ENCODE peak calls at places on chromosomes 1 and 21, in eight cellular contexts. One of them, this sample, is unnamed.

GRCh38 chr1:67717876-67718275 is 32.9 kb downstream of the GADD45A start:
- DNase-seq in AG04450: no peak
- DNase-seq in PC-9: peak; percentile 59
- DNase-seq in IMR-90: peak; percentile 74
- DNase-seq in lung: no peak
- DNase-seq in neural progenitor cell: no peak
- DNase-seq in brain microvascular endothelial cell: no peak
- DNase-seq in heart left ventricle: no peak
- DNase-seq in this sample: no peak

GRCh38 chr21:42343556-42343955 is 7.2 kb downstream of the TFF2 start:
- DNase-seq in neural progenitor cell: no peak
- DNase-seq in lung: no peak
- DNase-seq in heart left ventricle: no peak
- DNase-seq in PC-9: no peak
- DNase-seq in brain microvascular endothelial cell: no peak
- DNase-seq in AG04450: no peak
- DNase-seq in IMR-90: no peak
- DNase-seq in this sample: no peak

GRCh38 chr1:89311757-89312156 is 39.1 kb upstream of the GBP5 start:
- DNase-seq in neural progenitor cell: no peak
- DNase-seq in IMR-90: no peak
- DNase-seq in PC-9: no peak
- DNase-seq in brain microvascular endothelial cell: no peak
- DNase-seq in heart left ventricle: no peak
- DNase-seq in lung: no peak
- DNase-seq in AG04450: no peak
- DNase-seq in this sample: no peak

GRCh38 chr1:154327466-154328317 is 2.4 kb downstream of the ATP8B2 start:
- DNase-seq in brain microvascular endothelial cell: no peak
- DNase-seq in neural progenitor cell: no peak
- DNase-seq in heart left ventricle: no peak
- DNase-seq in IMR-90: no peak
- DNase-seq in PC-9: no peak
- DNase-seq in lung: peak; percentile 32
- DNase-seq in AG04450: no peak
- DNase-seq in this sample: no peak

GRCh38 chr1:29668761-29669487 is 432.6 kb downstream of the PTPRU start:
- DNase-seq in brain microvascular endothelial cell: no peak
- DNase-seq in IMR-90: no peak
- DNase-seq in neural progenitor cell: no peak
- DNase-seq in PC-9: no peak
- DNase-seq in AG04450: no peak
- DNase-seq in lung: peak; percentile 7
- DNase-seq in heart left ventricle: no peak
- DNase-seq in this sample: no peak

GRCh38 chr21:35077975-35078374 is 28.9 kb upstream of the RUNX1 start:
- DNase-seq in PC-9: no peak
- DNase-seq in AG04450: no peak
- DNase-seq in lung: no peak
- DNase-seq in brain microvascular endothelial cell: no peak
- DNase-seq in neural progenitor cell: no peak
- DNase-seq in heart left ventricle: no peak
- DNase-seq in IMR-90: no peak
- DNase-seq in this sample: no peak

GRCh38 chr1:57204091-57204490 is 219.8 kb downstream of the DAB1 start:
- DNase-seq in brain microvascular endothelial cell: no peak
- DNase-seq in heart left ventricle: no peak
- DNase-seq in neural progenitor cell: no peak
- DNase-seq in lung: no peak
- DNase-seq in AG04450: no peak
- DNase-seq in IMR-90: no peak
- DNase-seq in PC-9: no peak
- DNase-seq in this sample: no peak

GRCh38 chr21:43712268-43712942 is 6.5 kb upstream of the PDXK start:
- DNase-seq in brain microvascular endothelial cell: no peak
- DNase-seq in AG04450: no peak
- DNase-seq in PC-9: peak; percentile 94
- DNase-seq in lung: peak; percentile 90
- DNase-seq in neural progenitor cell: no peak
- DNase-seq in heart left ventricle: peak; percentile 43
- DNase-seq in IMR-90: peak; percentile 32
- DNase-seq in this sample: peak; percentile 80

GRCh38 chr1:147272042-147272441 is 29.6 kb downstream of the CHD1L start:
- DNase-seq in neural progenitor cell: no peak
- DNase-seq in brain microvascular endothelial cell: no peak
- DNase-seq in PC-9: no peak
- DNase-seq in lung: no peak
- DNase-seq in heart left ventricle: no peak
- DNase-seq in AG04450: no peak
- DNase-seq in IMR-90: no peak
- DNase-seq in this sample: no peak

GRCh38 chr1:116763787-116764465 is 9.7 kb downstream of the CD2 start:
- DNase-seq in neural progenitor cell: peak; percentile 53
- DNase-seq in heart left ventricle: no peak
- DNase-seq in lung: peak; percentile 27
- DNase-seq in brain microvascular endothelial cell: no peak
- DNase-seq in PC-9: no peak
- DNase-seq in IMR-90: no peak
- DNase-seq in AG04450: no peak
- DNase-seq in this sample: no peak

GRCh38 chr1:70990460-70991253 is 57.0 kb downstream of the PTGER3 start:
- DNase-seq in IMR-90: no peak
- DNase-seq in PC-9: no peak
- DNase-seq in neural progenitor cell: no peak
- DNase-seq in AG04450: no peak
- DNase-seq in heart left ventricle: no peak
- DNase-seq in lung: no peak
- DNase-seq in brain microvascular endothelial cell: no peak
- DNase-seq in this sample: no peak

GRCh38 chr1:85225624-85226380 is 25.0 kb upstream of the SYDE2 start:
- DNase-seq in brain microvascular endothelial cell: peak; percentile 12
- DNase-seq in AG04450: no peak
- DNase-seq in heart left ventricle: no peak
- DNase-seq in PC-9: no peak
- DNase-seq in lung: no peak
- DNase-seq in IMR-90: no peak
- DNase-seq in neural progenitor cell: no peak
- DNase-seq in this sample: no peak

GRCh38 chr1:226676381-226676780 is 62.7 kb downstream of the ITPKB start:
- DNase-seq in lung: no peak
- DNase-seq in heart left ventricle: no peak
- DNase-seq in brain microvascular endothelial cell: no peak
- DNase-seq in neural progenitor cell: no peak
- DNase-seq in PC-9: no peak
- DNase-seq in AG04450: no peak
- DNase-seq in IMR-90: no peak
- DNase-seq in this sample: no peak

GRCh38 chr1:38741341-38741740 is 118.2 kb downstream of the RRAGC start:
- DNase-seq in heart left ventricle: no peak
- DNase-seq in brain microvascular endothelial cell: peak; percentile 12
- DNase-seq in PC-9: no peak
- DNase-seq in lung: no peak
- DNase-seq in IMR-90: no peak
- DNase-seq in neural progenitor cell: peak; percentile 37
- DNase-seq in AG04450: no peak
- DNase-seq in this sample: no peak

GRCh38 chr1:197392541-197392940 is 124.5 kb downstream of the CRB1 start:
- DNase-seq in lung: no peak
- DNase-seq in neural progenitor cell: no peak
- DNase-seq in heart left ventricle: no peak
- DNase-seq in PC-9: no peak
- DNase-seq in brain microvascular endothelial cell: no peak
- DNase-seq in IMR-90: no peak
- DNase-seq in AG04450: no peak
- DNase-seq in this sample: no peak

GRCh38 chr1:237115035-237115434 is 73.1 kb downstream of the RYR2 start:
- DNase-seq in heart left ventricle: no peak
- DNase-seq in IMR-90: no peak
- DNase-seq in PC-9: no peak
- DNase-seq in brain microvascular endothelial cell: no peak
- DNase-seq in lung: no peak
- DNase-seq in AG04450: no peak
- DNase-seq in neural progenitor cell: peak; percentile 49
- DNase-seq in this sample: no peak

GRCh38 chr1:18288609-18289219 is 181.1 kb downstream of the IGSF21 start:
- DNase-seq in IMR-90: no peak
- DNase-seq in brain microvascular endothelial cell: no peak
- DNase-seq in neural progenitor cell: no peak
- DNase-seq in lung: no peak
- DNase-seq in AG04450: no peak
- DNase-seq in heart left ventricle: peak; percentile 13
- DNase-seq in PC-9: no peak
- DNase-seq in this sample: no peak

GRCh38 chr1:114353233-114353632 is 157.8 kb downstream of the TRIM33 start:
- DNase-seq in heart left ventricle: peak; percentile 75
- DNase-seq in IMR-90: peak; percentile 80
- DNase-seq in neural progenitor cell: no peak
- DNase-seq in lung: peak; percentile 67
- DNase-seq in AG04450: peak; percentile 30
- DNase-seq in brain microvascular endothelial cell: peak; percentile 43
- DNase-seq in PC-9: no peak
- DNase-seq in this sample: no peak

GRCh38 chr1:1920057-1920607 is 1.1 kb upstream of the TMEM52 start:
- DNase-seq in AG04450: no peak
- DNase-seq in IMR-90: no peak
- DNase-seq in heart left ventricle: peak; percentile 62
- DNase-seq in brain microvascular endothelial cell: no peak
- DNase-seq in neural progenitor cell: no peak
- DNase-seq in PC-9: no peak
- DNase-seq in lung: no peak
- DNase-seq in this sample: no peak

GRCh38 chr1:50417487-50417886 is 5.8 kb downstream of the DMRTA2 start:
- DNase-seq in PC-9: no peak
- DNase-seq in AG04450: no peak
- DNase-seq in brain microvascular endothelial cell: no peak
- DNase-seq in IMR-90: no peak
- DNase-seq in lung: no peak
- DNase-seq in neural progenitor cell: peak; percentile 54
- DNase-seq in heart left ventricle: no peak
- DNase-seq in this sample: no peak

GRCh38 chr1:41377397-41377796 is 16.2 kb downstream of the FOXO6 start:
- DNase-seq in PC-9: no peak
- DNase-seq in brain microvascular endothelial cell: no peak
- DNase-seq in heart left ventricle: no peak
- DNase-seq in lung: no peak
- DNase-seq in neural progenitor cell: no peak
- DNase-seq in IMR-90: no peak
- DNase-seq in AG04450: no peak
- DNase-seq in this sample: no peak

GRCh38 chr1:239987103-239987745 is 104.5 kb upstream of the FMN2 start:
- DNase-seq in IMR-90: peak; percentile 55
- DNase-seq in PC-9: no peak
- DNase-seq in heart left ventricle: no peak
- DNase-seq in brain microvascular endothelial cell: peak; percentile 67
- DNase-seq in neural progenitor cell: peak; percentile 62
- DNase-seq in AG04450: peak; percentile 10
- DNase-seq in lung: no peak
- DNase-seq in this sample: peak; percentile 21

DNA sequence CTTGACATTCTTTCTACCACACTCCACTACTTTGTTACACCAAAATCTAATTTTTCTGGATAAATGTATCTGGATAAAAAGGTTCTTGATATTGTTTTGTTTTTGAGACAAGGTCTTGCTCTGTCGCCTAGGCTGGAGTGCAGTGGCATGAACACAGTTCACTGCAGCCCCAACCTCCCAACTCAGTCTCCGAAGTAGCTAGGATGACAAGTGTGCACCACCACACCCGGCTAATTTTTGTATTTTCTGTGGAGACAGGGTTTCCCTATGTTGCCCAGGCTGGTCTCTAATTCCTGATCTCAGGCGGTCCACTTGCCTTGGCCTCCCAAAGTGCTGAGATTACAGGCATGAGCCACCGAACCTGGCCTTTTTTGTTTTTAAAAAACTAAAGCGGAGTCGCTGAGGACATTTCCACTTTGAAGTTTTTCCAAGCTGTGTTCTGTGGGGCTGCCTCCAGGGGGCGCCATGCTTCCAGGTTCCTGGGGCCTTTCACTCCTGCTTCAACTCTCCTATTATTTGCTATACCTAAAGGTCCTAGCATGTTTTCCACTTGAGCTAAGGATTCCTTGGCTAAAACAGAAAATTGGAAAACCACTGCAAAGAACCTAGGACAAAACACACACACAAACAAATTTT is 14.1 kb upstream of the NCMAP start:
- DNase-seq in brain microvascular endothelial cell: no peak
- DNase-seq in AG04450: no peak
- DNase-seq in lung: no peak
- DNase-seq in neural progenitor cell: peak; percentile 53
- DNase-seq in PC-9: no peak
- DNase-seq in heart left ventricle: no peak
- DNase-seq in IMR-90: no peak
- DNase-seq in this sample: no peak
- H3K4me3 ChIP-seq in brain microvascular endothelial cell: no peak overlapping the region
- H3K4me3 ChIP-seq in AG04450: no peak overlapping the region
- H3K4me3 ChIP-seq in lung: no peak overlapping the region
- H3K4me3 ChIP-seq in neural progenitor cell: no peak overlapping the region
- H3K4me3 ChIP-seq in PC-9: peak overlapping the region; percentile 48
- H3K4me3 ChIP-seq in heart left ventricle: no peak overlapping the region
- H3K4me3 ChIP-seq in IMR-90: no peak overlapping the region
- H3K4me3 ChIP-seq in this sample: no peak overlapping the region

GRCh38 chr21:21232320-21232719 is 234.1 kb downstream of the NCAM2 start:
- DNase-seq in brain microvascular endothelial cell: peak; percentile 4
- DNase-seq in lung: no peak
- DNase-seq in neural progenitor cell: peak; percentile 42
- DNase-seq in heart left ventricle: no peak
- DNase-seq in IMR-90: peak; percentile 71
- DNase-seq in AG04450: peak; percentile 29
- DNase-seq in PC-9: no peak
- DNase-seq in this sample: peak; percentile 54
- TF ChIP-seq CTCF in brain microvascular endothelial cell: peak; percentile 61
- TF ChIP-seq CTCF in lung: no peak
- TF ChIP-seq CTCF in neural progenitor cell: peak; percentile 69
- TF ChIP-seq CTCF in heart left ventricle: peak; percentile 22
- TF ChIP-seq CTCF in IMR-90: peak; percentile 79
- TF ChIP-seq CTCF in AG04450: peak; percentile 70
- TF ChIP-seq CTCF in PC-9: peak; percentile 45
- TF ChIP-seq CTCF in this sample: peak; percentile 59

GRCh38 chr1:32695098-32695904 is 7.3 kb downstream of the SYNC start:
- DNase-seq in lung: peak; percentile 60
- DNase-seq in AG04450: no peak
- DNase-seq in brain microvascular endothelial cell: peak; percentile 39
- DNase-seq in PC-9: peak; percentile 74
- DNase-seq in heart left ventricle: peak; percentile 86
- DNase-seq in neural progenitor cell: no peak
- DNase-seq in IMR-90: peak; percentile 65
- DNase-seq in this sample: peak; percentile 51
- H3K4me3 ChIP-seq in lung: no peak overlapping the region
- H3K4me3 ChIP-seq in AG04450: no peak overlapping the region
- H3K4me3 ChIP-seq in brain microvascular endothelial cell: no peak overlapping the region
- H3K4me3 ChIP-seq in PC-9: no peak overlapping the region
- H3K4me3 ChIP-seq in heart left ventricle: no peak overlapping the region
- H3K4me3 ChIP-seq in neural progenitor cell: no peak overlapping the region
- H3K4me3 ChIP-seq in IMR-90: no peak overlapping the region
- H3K4me3 ChIP-seq in this sample: no peak overlapping the region

DNA sequence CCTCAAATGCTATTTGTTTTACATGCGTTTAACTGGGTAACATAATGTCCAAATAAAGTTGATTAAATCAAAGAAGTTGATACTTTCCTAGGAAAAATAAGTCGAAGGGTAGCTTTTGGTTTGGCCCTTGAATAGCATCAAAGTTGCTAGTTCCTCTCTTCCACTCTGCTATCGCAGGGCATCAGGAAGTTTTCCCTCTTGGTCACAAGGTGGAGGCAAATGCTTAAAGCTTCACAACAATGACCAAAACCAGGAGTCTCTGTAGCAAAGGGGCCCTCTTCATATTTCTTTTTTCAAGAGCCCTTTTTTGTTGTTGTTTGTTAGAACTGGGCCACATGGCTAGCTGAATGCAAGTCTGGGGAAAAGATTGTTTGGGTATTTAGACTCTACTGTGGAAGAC is 668.4 kb downstream of the KCNT2 start:
- DNase-seq in IMR-90: no peak
- DNase-seq in neural progenitor cell: peak; percentile 69
- DNase-seq in heart left ventricle: no peak
- DNase-seq in AG04450: no peak
- DNase-seq in PC-9: no peak
- DNase-seq in lung: no peak
- DNase-seq in brain microvascular endothelial cell: no peak
- DNase-seq in this sample: peak; percentile 2
- TF ChIP-seq CTCF in IMR-90: no peak
- TF ChIP-seq CTCF in neural progenitor cell: peak; percentile 63
- TF ChIP-seq CTCF in heart left ventricle: no peak
- TF ChIP-seq CTCF in AG04450: peak; percentile 8
- TF ChIP-seq CTCF in PC-9: no peak
- TF ChIP-seq CTCF in lung: no peak
- TF ChIP-seq CTCF in brain microvascular endothelial cell: peak; percentile 32
- TF ChIP-seq CTCF in this sample: peak; percentile 67